ENCODE peak calls at places on chromosomes 4 and X, in nine cellular contexts. O is stimulated activated CD4-positive, alpha-beta T cell treated with anti-CD3 and anti-CD28 coated beads, Interleukin-2, amount 100 ng/mL, for 48 hours; D is thoracic aorta; R is central memory CD4-positive, alpha-beta T cell; N is NCI-H1694 treated with DMSO at 0.1 percent for 48 hours; A is posterior cingulate gyrus; C is NCI-H1092; Q is activated naive CD4-positive, alpha-beta T cell treated with Interleukin-2 at 50 U/mL for 16 hours; V is NCI-H1436. J is an unnamed sample.

GRCh38 chr4:5893013-5893580 is at the start of gene CRMP1:
- DNase-seq in D (no peak), O (no peak), N (peak; percentile 44), A (peak; percentile 69), R (no peak), Q (no peak), V (peak; percentile 73), C (peak; percentile 69), J (peak; percentile 69)

GRCh38 chr4:125303058-125303457 is 11.7 kb upstream of the FAT4 start:
- DNase-seq in D (no peak), R (no peak), C (no peak), V (no peak), N (no peak), A (no peak), O (no peak), Q (no peak), J (no peak)

GRCh38 chr4:76232681-76233080 is 18.8 kb upstream of the FAM47E start:
- DNase-seq in C (no peak), N (no peak), Q (no peak), A (no peak), D (no peak), V (no peak), O (no peak), R (no peak), J (no peak)

GRCh38 chr4:8746523-8747466 is 124.8 kb downstream of the HMX1 start:
- DNase-seq in R (no peak), D (no peak), O (no peak), N (no peak), A (no peak), V (no peak), C (no peak), Q (no peak), J (no peak)

GRCh38 chrX:145213504-145213903 is 33.8 kb upstream of the SPANXN1 start:
- DNase-seq in N (no peak), D (no peak), A (no peak), V (peak; percentile 1), C (no peak), Q (no peak), O (no peak), R (no peak), J (no peak)

GRCh38 chr4:158811704-158812103 is 42.9 kb downstream of the FNIP2 start:
- DNase-seq in V (no peak), D (no peak), A (no peak), R (no peak), Q (no peak), O (no peak), C (no peak), N (no peak), J (no peak)

GRCh38 chr4:116688536-116688935 is 396.8 kb downstream of the TRAM1L1 start:
- DNase-seq in O (no peak), Q (no peak), A (no peak), C (no peak), R (no peak), N (no peak), D (no peak), V (no peak), J (no peak)

GRCh38 chr4:140149851-140150635 is 3.9 kb downstream of the MAML3 start:
- DNase-seq in O (peak; percentile 43), N (peak; percentile 7), A (peak; percentile 34), C (peak; percentile 39), Q (peak; percentile 55), R (peak; percentile 64), D (peak; percentile 15), V (peak; percentile 30), J (peak; percentile 86)

GRCh38 chr4:134470544-134470943 is 269.0 kb upstream of the PABPC4L start:
- DNase-seq in D (no peak), V (no peak), R (no peak), C (no peak), Q (no peak), O (no peak), N (no peak), A (no peak), J (peak; percentile 23)

GRCh38 chrX:46831620-46832327 is 5.1 kb upstream of the RP2 start:
- DNase-seq in A (no peak), N (no peak), C (no peak), Q (no peak), R (no peak), V (no peak), D (no peak), O (no peak), J (no peak)